ENCODE peak calls at places on chromosomes 5 and 9, in six cellular contexts. One of them, this sample, is unnamed.

GRCh38 chr5:55994502-55994997 is at the start of gene IL6ST:
- DNase-seq in Calu3: peak
- DNase-seq in AG10803: peak
- DNase-seq in ovary: no peak
- DNase-seq in testis: no peak
- DNase-seq in HCT116: no peak
- DNase-seq in this sample: peak

GRCh38 chr9:80794197-80794596 is 895.1 kb downstream of the TLE1 start:
- DNase-seq in HCT116: no peak
- DNase-seq in testis: no peak
- DNase-seq in Calu3: no peak
- DNase-seq in ovary: no peak
- DNase-seq in AG10803: no peak
- DNase-seq in this sample: no peak

GRCh38 chr5:140322751-140323731 is 20.1 kb upstream of the PFDN1 start:
- DNase-seq in Calu3: peak
- DNase-seq in ovary: peak
- DNase-seq in AG10803: peak
- DNase-seq in testis: peak
- DNase-seq in HCT116: no peak
- DNase-seq in this sample: peak

GRCh38 chr5:143008809-143009521 is 238.8 kb downstream of the ARHGAP26 start:
- DNase-seq in testis: peak
- DNase-seq in AG10803: peak
- DNase-seq in ovary: no peak
- DNase-seq in Calu3: peak
- DNase-seq in HCT116: peak
- DNase-seq in this sample: peak

GRCh38 chr9:82597225-82598158 is 465.4 kb downstream of the RASEF start:
- DNase-seq in testis: no peak
- DNase-seq in Calu3: no peak
- DNase-seq in AG10803: no peak
- DNase-seq in ovary: no peak
- DNase-seq in HCT116: no peak
- DNase-seq in this sample: no peak

GRCh38 chr9:94150890-94151660 is 66.8 kb downstream of the PTPDC1 start:
- DNase-seq in testis: no peak
- DNase-seq in HCT116: no peak
- DNase-seq in Calu3: no peak
- DNase-seq in ovary: no peak
- DNase-seq in AG10803: peak
- DNase-seq in this sample: no peak

GRCh38 chr5:307306-307705 is 14.2 kb upstream of the AHRR start:
- DNase-seq in ovary: no peak
- DNase-seq in AG10803: no peak
- DNase-seq in testis: peak
- DNase-seq in Calu3: no peak
- DNase-seq in HCT116: no peak
- DNase-seq in this sample: no peak

GRCh38 chr9:14238044-14238443 is 75.9 kb downstream of the NFIB start:
- DNase-seq in ovary: no peak
- DNase-seq in Calu3: peak
- DNase-seq in AG10803: no peak
- DNase-seq in testis: no peak
- DNase-seq in HCT116: no peak
- DNase-seq in this sample: no peak

GRCh38 chr9:123406016-123406415 is 50.0 kb downstream of the CRB2 start:
- DNase-seq in HCT116: no peak
- DNase-seq in ovary: no peak
- DNase-seq in Calu3: no peak
- DNase-seq in AG10803: no peak
- DNase-seq in testis: no peak
- DNase-seq in this sample: no peak

GRCh38 chr5:54944364-54944763 is 41.0 kb downstream of the ESM1 start:
- DNase-seq in ovary: no peak
- DNase-seq in HCT116: peak
- DNase-seq in AG10803: peak
- DNase-seq in testis: peak
- DNase-seq in Calu3: peak
- DNase-seq in this sample: peak

GRCh38 chr9:21788752-21789151 is 13.7 kb upstream of the MTAP start:
- DNase-seq in testis: no peak
- DNase-seq in AG10803: no peak
- DNase-seq in ovary: no peak
- DNase-seq in HCT116: peak
- DNase-seq in Calu3: no peak
- DNase-seq in this sample: no peak

GRCh38 chr5:95725937-95726810 is 5.0 kb upstream of the RHOBTB3 start:
- DNase-seq in AG10803: peak
- DNase-seq in HCT116: no peak
- DNase-seq in Calu3: no peak
- DNase-seq in ovary: no peak
- DNase-seq in testis: no peak
- DNase-seq in this sample: no peak

GRCh38 chr9:77764894-77765780 is 117.0 kb upstream of the GNA14 start:
- DNase-seq in Calu3: peak
- DNase-seq in HCT116: peak
- DNase-seq in AG10803: peak
- DNase-seq in testis: no peak
- DNase-seq in ovary: no peak
- DNase-seq in this sample: no peak

GRCh38 chr5:91177639-91178038 is 205.5 kb downstream of the ARRDC3 start:
- DNase-seq in AG10803: peak
- DNase-seq in Calu3: no peak
- DNase-seq in testis: no peak
- DNase-seq in HCT116: no peak
- DNase-seq in ovary: no peak
- DNase-seq in this sample: no peak

GRCh38 chr5:86864022-86864421 is 246.3 kb downstream of the COX7C start:
- DNase-seq in HCT116: no peak
- DNase-seq in ovary: no peak
- DNase-seq in AG10803: no peak
- DNase-seq in Calu3: no peak
- DNase-seq in testis: no peak
- DNase-seq in this sample: peak

GRCh38 chr5:113153512-113154097 is 177.0 kb downstream of the DCP2 start:
- DNase-seq in testis: peak
- DNase-seq in ovary: peak
- DNase-seq in HCT116: no peak
- DNase-seq in AG10803: peak
- DNase-seq in Calu3: no peak
- DNase-seq in this sample: peak

DNA sequence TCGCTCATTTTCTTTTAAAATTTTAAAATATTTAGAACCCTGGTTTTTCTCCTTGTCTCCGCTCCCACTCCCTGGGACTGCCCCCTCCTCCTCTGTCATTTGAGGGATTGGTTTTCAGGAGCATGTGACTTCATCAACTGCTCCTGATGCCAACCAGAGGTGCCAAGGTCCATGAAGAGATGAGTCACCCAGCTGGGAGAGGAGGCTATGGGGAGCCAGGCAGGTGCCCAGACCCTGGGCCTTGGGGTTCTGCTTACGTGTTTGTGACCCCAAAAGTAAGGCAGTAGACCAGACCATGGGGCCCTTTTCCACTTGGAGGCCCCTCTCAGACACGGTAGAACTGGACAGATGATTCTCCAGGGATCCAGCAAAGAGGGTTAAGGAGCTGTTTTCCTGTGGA is 167.0 kb downstream of the FGF18 start:
- DNase-seq in HCT116: no peak
- DNase-seq in ovary: no peak
- DNase-seq in AG10803: no peak
- DNase-seq in testis: no peak
- DNase-seq in Calu3: no peak
- DNase-seq in this sample: no peak
- TF ChIP-seq CTCF in HCT116: no peak
- TF ChIP-seq CTCF in ovary: no peak
- TF ChIP-seq CTCF in AG10803: no peak
- TF ChIP-seq CTCF in testis: no peak
- TF ChIP-seq CTCF in Calu3: no peak
- TF ChIP-seq CTCF in this sample: no peak

GRCh38 chr5:3349704-3350565 is 245.7 kb upstream of the IRX1 start:
- DNase-seq in ovary: no peak
- DNase-seq in HCT116: no peak
- DNase-seq in AG10803: no peak
- DNase-seq in testis: no peak
- DNase-seq in Calu3: no peak
- DNase-seq in this sample: no peak
- TF ChIP-seq CTCF in ovary: no peak
- TF ChIP-seq CTCF in HCT116: no peak
- TF ChIP-seq CTCF in AG10803: no peak
- TF ChIP-seq CTCF in testis: no peak
- TF ChIP-seq CTCF in Calu3: no peak
- TF ChIP-seq CTCF in this sample: no peak

GRCh38 chr5:177495243-177496060 is 2.0 kb downstream of the PDLIM7 start:
- DNase-seq in Calu3: peak
- DNase-seq in AG10803: peak
- DNase-seq in ovary: peak
- DNase-seq in testis: peak
- DNase-seq in HCT116: no peak
- DNase-seq in this sample: peak

GRCh38 chr5:177497011-177497296 is 450 bp downstream of the PDLIM7 start:
- DNase-seq in ovary: no peak
- DNase-seq in HCT116: no peak
- DNase-seq in AG10803: no peak
- DNase-seq in testis: no peak
- DNase-seq in Calu3: no peak
- DNase-seq in this sample: no peak

GRCh38 chr5:177494356-177495195 is 2.8 kb downstream of the PDLIM7 start:
- DNase-seq in HCT116: peak
- DNase-seq in ovary: peak
- DNase-seq in Calu3: peak
- DNase-seq in AG10803: peak
- DNase-seq in testis: no peak
- DNase-seq in this sample: peak

GRCh38 chr5:177497297-177498012 is at the start of gene PDLIM7:
- DNase-seq in ovary: peak
- DNase-seq in HCT116: peak
- DNase-seq in AG10803: peak
- DNase-seq in testis: peak
- DNase-seq in Calu3: peak
- DNase-seq in this sample: peak

GRCh38 chr5:177496111-177497010 is 1.0 kb downstream of the PDLIM7 start:
- DNase-seq in ovary: peak
- DNase-seq in testis: peak
- DNase-seq in Calu3: peak
- DNase-seq in HCT116: peak
- DNase-seq in AG10803: peak
- DNase-seq in this sample: peak
- TF ChIP-seq CTCF in ovary: no peak
- TF ChIP-seq CTCF in testis: no peak
- TF ChIP-seq CTCF in Calu3: peak
- TF ChIP-seq CTCF in HCT116: peak
- TF ChIP-seq CTCF in AG10803: peak
- TF ChIP-seq CTCF in this sample: peak

DNA sequence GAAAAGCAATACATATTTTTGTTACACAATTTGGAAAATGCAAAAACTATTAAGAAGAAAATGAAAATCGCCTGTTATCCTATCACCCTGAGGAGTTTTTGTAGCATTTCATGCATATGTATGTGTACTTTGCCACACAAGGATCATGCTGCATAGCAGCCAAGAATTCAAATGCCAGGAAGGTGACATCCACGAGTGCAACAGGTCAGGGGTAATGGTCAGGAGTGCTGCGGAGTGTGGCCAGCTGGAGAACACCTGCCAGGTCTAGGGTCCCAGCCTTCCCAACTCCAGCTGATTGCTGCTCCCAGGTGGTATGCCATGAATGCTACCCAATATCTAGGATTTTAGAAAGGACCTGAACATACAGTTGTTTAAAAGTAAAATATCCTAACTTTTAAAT is 617.1 kb downstream of the PRELID2 start:
- DNase-seq in AG10803: no peak
- DNase-seq in ovary: no peak
- DNase-seq in testis: no peak
- DNase-seq in HCT116: no peak
- DNase-seq in Calu3: peak
- DNase-seq in this sample: no peak
- TF ChIP-seq CTCF in AG10803: no peak
- TF ChIP-seq CTCF in ovary: no peak
- TF ChIP-seq CTCF in testis: no peak
- TF ChIP-seq CTCF in HCT116: no peak
- TF ChIP-seq CTCF in Calu3: no peak
- TF ChIP-seq CTCF in this sample: no peak

GRCh38 chr9:137114220-137114612 is 317 bp downstream of the DPP7 start:
- DNase-seq in testis: no peak
- DNase-seq in HCT116: no peak
- DNase-seq in Calu3: no peak
- DNase-seq in AG10803: no peak
- DNase-seq in ovary: no peak
- DNase-seq in this sample: no peak

GRCh38 chr9:137114613-137115393 is at the start of gene DPP7:
- DNase-seq in ovary: peak
- DNase-seq in Calu3: peak
- DNase-seq in AG10803: peak
- DNase-seq in testis: peak
- DNase-seq in HCT116: no peak
- DNase-seq in this sample: no peak

GRCh38 chr9:137111788-137112563 is 2.6 kb downstream of the DPP7 start:
- DNase-seq in AG10803: no peak
- DNase-seq in ovary: no peak
- DNase-seq in testis: no peak
- DNase-seq in Calu3: no peak
- DNase-seq in HCT116: no peak
- DNase-seq in this sample: no peak

GRCh38 chr9:137112564-137113384 is 1.8 kb downstream of the DPP7 start:
- DNase-seq in Calu3: no peak
- DNase-seq in ovary: no peak
- DNase-seq in AG10803: no peak
- DNase-seq in testis: no peak
- DNase-seq in HCT116: no peak
- DNase-seq in this sample: no peak

GRCh38 chr9:137113385-137114159 is 961 bp downstream of the DPP7 start:
- DNase-seq in testis: peak
- DNase-seq in Calu3: no peak
- DNase-seq in ovary: no peak
- DNase-seq in HCT116: no peak
- DNase-seq in AG10803: peak
- DNase-seq in this sample: no peak
- TF ChIP-seq CTCF in testis: no peak
- TF ChIP-seq CTCF in Calu3: no peak
- TF ChIP-seq CTCF in ovary: no peak
- TF ChIP-seq CTCF in HCT116: no peak
- TF ChIP-seq CTCF in AG10803: no peak
- TF ChIP-seq CTCF in this sample: no peak

GRCh38 chr5:39986614-39987013 is 561.8 kb upstream of the DAB2 start:
- DNase-seq in HCT116: no peak
- DNase-seq in Calu3: no peak
- DNase-seq in ovary: no peak
- DNase-seq in AG10803: peak
- DNase-seq in testis: no peak
- DNase-seq in this sample: no peak
- TF ChIP-seq CTCF in HCT116: peak
- TF ChIP-seq CTCF in Calu3: no peak
- TF ChIP-seq CTCF in ovary: no peak
- TF ChIP-seq CTCF in AG10803: peak
- TF ChIP-seq CTCF in testis: no peak
- TF ChIP-seq CTCF in this sample: no peak